ENCODE peak calls at places on chromosome 6, in four cellular contexts. G is hepatocyte, J is HCT116, V is GM23338. Q is an unnamed sample.

GRCh38 chr6:151412905-151413304 is 21.5 kb upstream of the ZBTB2 start:
- DNase-seq in G (no peak), J (no peak), V (no peak), Q (no peak)

GRCh38 chr6:13807691-13808090 is 6.7 kb downstream of the MCUR1 start:
- DNase-seq in G (no peak), V (no peak), J (no peak), Q (no peak)

GRCh38 chr6:150692604-150693003 is 92.9 kb downstream of the PLEKHG1 start:
- DNase-seq in J (no peak), G (no peak), V (no peak), Q (no peak)

GRCh38 chr6:13421425-13422057 is 65.9 kb downstream of the GFOD1 start:
- DNase-seq in G (no peak), J (no peak), V (peak; percentile 43), Q (no peak)

GRCh38 chr6:113529191-113529590 is 328.0 kb upstream of the MARCKS start:
- DNase-seq in G (no peak), J (no peak), V (no peak), Q (no peak)

GRCh38 chr6:16278048-16278724 is 39.8 kb downstream of the GMPR start:
- DNase-seq in G (peak; percentile 58), J (peak; percentile 7), V (no peak), Q (no peak)

GRCh38 chr6:155398221-155398620 is 57.4 kb downstream of the NOX3 start:
- DNase-seq in V (no peak), J (no peak), G (no peak), Q (no peak)

GRCh38 chr6:138885156-138885819 is 89.4 kb downstream of the ECT2L start:
- DNase-seq in J (no peak), V (peak; percentile 32), G (no peak), Q (no peak)

GRCh38 chr6:16240618-16241320 is 2.4 kb downstream of the GMPR start:
- DNase-seq in V (no peak), J (no peak), G (no peak), Q (no peak)

GRCh38 chr6:26234421-26235239 is 130.4 kb upstream of the BTN3A2 start:
- DNase-seq in G (peak; percentile 84), J (no peak), V (peak; percentile 85), Q (peak; percentile 80)

GRCh38 chr6:18501313-18502013 is 114.3 kb downstream of the RNF144B start:
- DNase-seq in J (no peak), V (no peak), G (no peak), Q (no peak)

GRCh38 chr6:109393882-109394281 is 11.6 kb upstream of the CD164 start:
- DNase-seq in V (no peak), J (no peak), G (no peak), Q (no peak)

GRCh38 chr6:37373822-37374514 is 20.2 kb downstream of the RNF8 start:
- DNase-seq in V (no peak), J (no peak), G (no peak), Q (no peak)

GRCh38 chr6:25014806-25015560 is 79.2 kb upstream of the RIPOR2 start:
- DNase-seq in J (no peak), V (peak; percentile 32), G (peak; percentile 51), Q (no peak)

GRCh38 chr6:142694054-142694453 is 250.9 kb downstream of the HIVEP2 start:
- DNase-seq in V (no peak), G (no peak), J (no peak), Q (no peak)

GRCh38 chr6:30483677-30484279 is 5.5 kb upstream of the HLA-E start:
- DNase-seq in J (peak; percentile 54), V (peak; percentile 74), G (peak; percentile 70), Q (peak; percentile 52)

GRCh38 chr6:20159781-20160540 is 52.3 kb downstream of the MBOAT1 start:
- DNase-seq in G (no peak), J (no peak), V (no peak), Q (no peak)

GRCh38 chr6:142897659-142898058 is 47.3 kb downstream of the HIVEP2 start:
- DNase-seq in J (no peak), G (no peak), V (no peak), Q (no peak)

GRCh38 chr6:28478518-28478917 is 35.2 kb upstream of the ZSCAN23 start:
- DNase-seq in V (no peak), G (no peak), J (no peak), Q (no peak)

GRCh38 chr6:161838306-161839035 is 564.6 kb upstream of the AGPAT4 start:
- DNase-seq in G (no peak), V (peak; percentile 56), J (no peak), Q (no peak)

GRCh38 chr6:161837854-161838253 is 564.0 kb upstream of the AGPAT4 start:
- DNase-seq in J (no peak), V (no peak), G (no peak), Q (no peak)

GRCh38 chr6:161837449-161837735 is 563.5 kb upstream of the AGPAT4 start:
- DNase-seq in J (no peak), G (no peak), V (no peak), Q (no peak)

GRCh38 chr6:161835426-161836029 is 561.7 kb upstream of the AGPAT4 start:
- DNase-seq in G (no peak), J (no peak), V (peak; percentile 29), Q (no peak)

GRCh38 chr6:161836643-161837448 is 563.0 kb upstream of the AGPAT4 start:
- DNase-seq in G (peak; percentile 16), V (peak; percentile 46), J (peak; percentile 7), Q (no peak)
- TF ChIP-seq EZH2phosphoT487 in G (no peak), V (no peak), J (no peak), Q (no peak)

GRCh38 chr6:52063584-52064400 is 23.6 kb downstream of the PKHD1 start:
- DNase-seq in J (peak; percentile 35), G (peak; percentile 73), V (peak; percentile 79), Q (peak; percentile 73)
- TF ChIP-seq EZH2phosphoT487 in J (no peak), G (no peak), V (no peak), Q (no peak)

DNA sequence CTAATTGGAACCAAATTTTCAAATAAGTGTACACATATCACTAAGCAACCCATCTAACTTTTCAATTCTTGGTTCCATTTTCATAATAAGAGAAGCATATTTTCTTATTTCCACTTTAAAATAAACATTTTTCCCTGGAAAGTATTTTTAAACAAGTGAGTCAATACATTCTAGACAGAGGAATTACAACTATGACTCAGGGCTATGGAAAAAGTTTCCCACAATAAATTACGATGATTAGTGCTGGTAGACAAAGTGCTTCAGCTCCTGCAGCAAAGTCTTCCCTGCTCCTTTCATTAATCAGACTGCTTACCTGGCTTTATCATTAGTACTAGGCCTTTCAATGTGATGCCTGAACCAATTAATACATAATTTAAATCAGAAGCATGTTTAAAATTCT is 322.5 kb downstream of the HACE1 start:
- DNase-seq in J (no peak), G (no peak), V (no peak), Q (no peak)
- TF ChIP-seq EZH2phosphoT487 in J (no peak), G (no peak), V (no peak), Q (no peak)

DNA sequence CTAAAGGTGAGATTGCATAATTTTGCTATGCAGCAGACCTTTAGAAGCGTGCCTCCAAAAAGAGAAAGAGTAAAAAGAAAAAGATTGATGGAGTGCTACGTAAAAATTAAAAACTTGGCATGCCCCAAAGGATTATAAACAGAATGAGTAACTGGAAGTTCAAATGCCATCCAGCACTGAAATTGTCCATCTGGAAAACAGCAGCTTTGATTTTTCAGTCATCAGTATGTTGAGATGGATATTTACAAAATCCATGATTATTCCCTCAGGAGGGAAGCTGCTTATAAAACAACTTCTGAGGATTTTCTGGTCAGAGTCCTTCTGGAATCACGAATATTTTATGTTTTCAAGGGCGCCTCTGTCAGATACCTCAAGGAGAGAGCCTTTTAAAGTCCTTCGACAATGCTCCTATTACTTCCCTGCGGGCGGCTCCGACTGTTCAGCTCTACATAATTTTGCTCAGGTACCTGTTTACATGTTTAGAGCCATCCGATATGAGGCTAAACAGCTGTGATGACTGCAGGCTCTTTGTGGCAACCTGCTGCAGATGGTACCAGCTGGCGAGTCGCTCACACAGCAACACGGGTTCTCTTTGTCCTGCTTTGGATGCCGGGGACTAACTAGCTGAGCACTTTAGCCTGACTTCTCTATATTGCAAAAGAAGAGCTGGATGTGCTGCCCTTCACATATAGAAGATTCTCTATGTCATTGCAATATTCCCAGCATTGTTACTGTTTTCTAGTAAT is 83.3 kb downstream of the RCAN2 start:
- DNase-seq in V (no peak), J (no peak), G (no peak), Q (no peak)
- TF ChIP-seq EZH2phosphoT487 in V (no peak), J (no peak), G (no peak), Q (no peak)

DNA sequence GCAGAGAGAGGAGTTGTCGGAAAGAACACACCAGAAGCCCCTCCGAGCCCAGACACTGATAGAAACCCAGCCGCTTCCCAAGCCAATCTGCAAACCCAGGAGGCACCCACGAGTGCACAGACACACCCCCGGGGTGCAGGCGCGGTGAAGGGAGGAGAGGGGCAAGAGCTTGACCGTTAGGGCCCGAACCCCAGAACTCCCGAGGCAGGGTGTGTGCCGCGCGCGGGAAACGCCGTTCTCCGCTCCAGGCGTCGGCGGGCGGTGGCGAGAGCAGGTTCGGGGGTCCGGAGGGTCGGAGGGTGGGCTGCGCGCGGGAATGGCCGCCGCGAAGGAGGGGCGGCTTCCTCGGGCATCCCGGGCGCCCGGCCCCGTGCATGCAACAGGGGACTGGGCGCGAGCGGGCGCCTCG is 549 bp downstream of the ELOVL2 start:
- DNase-seq in J (no peak), V (peak; percentile 44), G (peak; percentile 32), Q (no peak)
- TF ChIP-seq EZH2phosphoT487 in J (no peak), V (no peak), G (no peak), Q (no peak)